ENCODE peak calls at places on chromosomes 3 and 15, in nine cellular contexts. E is stomach, W is H1, K is transverse colon, L is A549, B is body of pancreas, S is ovary, Y is IMR-90, R is tibial nerve. G is an unnamed sample.

GRCh38 chr3:159765025-159765859 is 223.4 kb upstream of the IL12A start:
- DNase-seq in E (peak; percentile 41), W (peak; percentile 67), K (peak; percentile 66), L (peak; percentile 86), B (peak; percentile 26), S (peak; percentile 56), Y (peak; percentile 98), R (no peak), G (peak; percentile 52)

GRCh38 chr3:173019378-173019777 is 121.7 kb downstream of the SPATA16 start:
- DNase-seq in E (no peak), W (no peak), K (no peak), L (no peak), B (no peak), S (no peak), Y (no peak), R (no peak), G (no peak)

GRCh38 chr15:63718590-63719035 is 115.1 kb downstream of the HERC1 start:
- DNase-seq in E (no peak), W (no peak), K (no peak), L (peak; percentile 59), B (no peak), S (no peak), Y (peak; percentile 84), R (no peak), G (no peak)

GRCh38 chr3:69751118-69751517 is 11.9 kb downstream of the MITF start:
- DNase-seq in E (no peak), W (no peak), K (no peak), L (no peak), B (no peak), S (no peak), Y (no peak), R (no peak), G (no peak)

GRCh38 chr15:100115711-100116090 is 226.1 kb downstream of the ADAMTS17 start:
- DNase-seq in E (no peak), W (no peak), K (no peak), L (no peak), B (no peak), S (no peak), Y (peak; percentile 67), R (no peak), G (peak; percentile 84)

GRCh38 chr3:177367783-177368182 is 170.5 kb upstream of the TBL1XR1 start:
- DNase-seq in E (no peak), W (no peak), K (no peak), L (no peak), B (no peak), S (no peak), Y (no peak), R (no peak), G (no peak)

GRCh38 chr15:63348392-63348791 is 33.3 kb downstream of the CA12 start:
- DNase-seq in E (peak; percentile 84), W (no peak), K (peak; percentile 75), L (peak; percentile 41), B (peak; percentile 80), S (peak; percentile 73), Y (peak; percentile 63), R (no peak), G (peak; percentile 96)

GRCh38 chr3:194308635-194309213 is 42.4 kb downstream of the CPN2 start:
- DNase-seq in E (no peak), W (no peak), K (no peak), L (no peak), B (no peak), S (no peak), Y (no peak), R (no peak), G (no peak)

GRCh38 chr15:67547836-67548531 is 5.5 kb downstream of the MAP2K5 start:
- DNase-seq in E (no peak), W (no peak), K (no peak), L (no peak), B (no peak), S (no peak), Y (peak; percentile 73), R (no peak), G (no peak)

GRCh38 chr15:85331666-85332261 is 48.6 kb upstream of the AKAP13 start:
- DNase-seq in E (no peak), W (no peak), K (no peak), L (no peak), B (no peak), S (no peak), Y (no peak), R (no peak), G (no peak)

GRCh38 chr3:60720696-60721228 is 530.5 kb downstream of the FHIT start:
- DNase-seq in E (no peak), W (no peak), K (no peak), L (no peak), B (no peak), S (no peak), Y (no peak), R (no peak), G (no peak)

GRCh38 chr3:172685331-172686214 is 25.3 kb downstream of the NCEH1 start:
- DNase-seq in E (no peak), W (no peak), K (no peak), L (no peak), B (no peak), S (no peak), Y (peak; percentile 50), R (no peak), G (no peak)

GRCh38 chr3:72628065-72628464 is 220.2 kb downstream of the SHQ1 start:
- DNase-seq in E (no peak), W (no peak), K (no peak), L (no peak), B (no peak), S (no peak), Y (no peak), R (no peak), G (peak; percentile 10)

GRCh38 chr15:82963356-82964341 is 11.1 kb upstream of the HOMER2 start:
- DNase-seq in E (no peak), W (no peak), K (no peak), L (no peak), B (no peak), S (no peak), Y (no peak), R (no peak), G (no peak)

DNA sequence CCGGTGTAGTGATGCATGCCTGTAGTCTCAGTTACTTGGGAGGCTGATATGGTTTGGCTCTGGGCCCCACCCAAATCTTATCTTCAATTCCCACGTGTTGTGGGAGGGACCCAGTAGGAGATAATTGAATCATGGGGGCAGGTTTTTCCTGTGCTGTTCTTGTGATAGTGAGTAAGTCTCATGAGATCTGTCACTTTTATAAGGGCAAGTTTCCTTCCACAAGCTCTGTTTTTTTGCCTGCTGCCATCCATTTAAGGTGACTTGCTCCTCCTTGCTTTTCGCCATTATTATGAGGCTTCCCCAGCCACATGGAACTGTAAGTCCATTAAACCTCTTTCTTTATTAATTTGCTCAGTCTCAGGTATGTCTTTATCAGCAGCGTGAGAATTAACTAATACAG is 566.7 kb upstream of the NECTIN3 start:
- DNase-seq in E (no peak), W (no peak), K (no peak), L (no peak), B (no peak), S (no peak), Y (no peak), R (no peak), G (no peak)
- TF ChIP-seq POLR2A in E (no peak), W (no peak), K (no peak), L (no peak), B (no peak), S (no peak), Y (no peak), R (no peak), G (no peak)

DNA sequence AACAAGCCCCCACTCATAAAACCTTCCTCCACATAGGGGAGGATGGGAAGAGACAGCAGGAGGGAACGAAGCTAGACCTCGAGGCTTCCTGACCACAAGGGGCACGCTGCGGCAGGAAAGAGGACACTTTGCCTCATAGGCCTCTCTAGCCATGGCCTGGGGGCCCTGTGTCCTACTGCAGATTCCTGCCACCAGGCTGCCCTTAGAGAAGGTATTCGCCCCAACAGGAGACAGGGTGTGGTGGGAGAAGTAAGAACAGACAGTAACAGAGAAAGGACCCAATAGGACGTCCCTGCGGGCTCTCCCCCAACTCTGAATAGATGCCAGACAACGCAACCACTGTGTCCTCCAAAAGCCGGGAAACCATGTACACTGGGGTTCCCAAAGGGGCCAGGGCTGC is 36.8 kb downstream of the ADCY5 start:
- DNase-seq in E (no peak), W (no peak), K (no peak), L (no peak), B (no peak), S (no peak), Y (no peak), R (no peak), G (no peak)
- H3K4me3 ChIP-seq in E (no peak overlapping the region), W (no peak overlapping the region), K (no peak overlapping the region), L (no peak overlapping the region), B (no peak overlapping the region), S (peak overlapping the region; percentile 23), Y (no peak overlapping the region), R (no peak overlapping the region), G (no peak overlapping the region)

DNA sequence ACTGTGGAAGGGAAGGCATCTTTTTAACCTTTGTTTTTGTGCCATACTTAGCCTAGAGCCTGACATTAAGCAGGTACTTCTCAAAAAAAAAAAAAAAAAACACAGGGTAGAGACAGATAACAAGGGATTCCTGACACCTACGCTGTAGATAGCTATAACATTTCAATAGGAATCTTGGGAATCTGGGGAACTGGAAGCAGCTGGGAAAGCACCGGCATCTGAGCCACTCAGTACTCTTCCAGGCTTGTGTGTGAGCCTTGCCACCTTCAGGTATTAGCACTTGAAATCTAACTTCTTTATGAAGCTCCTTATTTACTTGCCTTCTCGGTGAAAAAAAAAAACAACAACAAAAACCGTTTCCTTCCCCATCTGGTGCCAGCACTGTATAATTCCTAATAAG is 46.8 kb downstream of the PIK3CA start:
- DNase-seq in E (no peak), W (no peak), K (no peak), L (no peak), B (no peak), S (no peak), Y (peak; percentile 10), R (no peak), G (no peak)
- H3K4me1 ChIP-seq in E (peaks cover 60% of the 10 kb centered on the region), W (no peaks in the 10 kb centered on the region), K (peaks cover 25% of the 10 kb centered on the region), L (no peaks in the 10 kb centered on the region), B (peaks cover 6% of the 10 kb centered on the region), S (peaks cover 7% of the 10 kb centered on the region), Y (peaks cover 6% of the 10 kb centered on the region), R (peaks cover 58% of the 10 kb centered on the region), G (peaks cover under 1% of the 10 kb centered on the region)

DNA sequence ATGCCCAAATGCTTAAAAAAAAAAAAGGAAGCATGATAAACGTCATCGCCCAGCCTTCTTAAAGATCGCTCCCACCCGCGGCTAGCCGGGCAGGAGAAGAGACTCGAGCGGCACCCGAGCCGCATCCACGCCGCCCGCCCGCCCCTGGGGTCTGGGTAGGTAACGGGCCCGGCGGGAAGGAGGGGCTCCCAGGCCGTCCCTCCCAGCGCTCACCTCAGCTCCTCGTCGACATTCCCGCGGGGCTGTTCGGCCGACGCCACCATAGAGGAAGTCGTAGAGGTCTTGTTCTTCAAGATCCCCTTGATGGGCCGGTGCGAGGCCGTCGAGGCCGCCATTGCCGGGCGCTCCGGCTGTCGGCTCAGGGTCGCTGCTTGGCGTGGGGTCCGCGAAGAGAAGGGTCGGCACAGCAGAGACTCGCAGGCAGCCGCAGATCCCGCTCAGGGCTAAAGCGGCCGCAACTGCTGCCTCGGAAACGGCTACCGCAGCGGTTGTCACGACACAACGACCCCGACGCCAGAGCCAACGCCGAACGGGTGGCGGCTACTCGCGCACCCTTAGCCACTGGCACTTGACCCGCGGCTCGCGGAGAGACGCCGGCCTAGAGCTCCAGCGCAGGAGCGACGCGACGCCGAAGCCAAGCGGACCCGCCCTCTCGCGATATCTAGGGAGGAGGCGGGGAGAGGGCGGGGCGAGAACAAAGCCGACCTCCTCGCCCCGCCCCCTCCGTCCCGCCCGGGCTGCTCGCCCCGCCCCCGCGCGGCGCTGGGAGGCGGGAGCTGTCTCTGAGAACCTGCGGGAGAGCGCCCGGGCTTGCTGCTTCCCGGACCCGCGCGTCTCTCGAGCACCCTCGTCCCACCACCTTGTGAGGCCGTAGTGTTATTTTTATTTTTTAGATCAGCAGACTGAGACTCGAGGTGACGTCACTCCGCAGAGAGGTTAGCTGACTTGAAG is at the start of gene PPP1R2:
- DNase-seq in E (peak; percentile 94), W (peak; percentile 92), K (peak; percentile 95), L (peak; percentile 88), B (peak; percentile 95), S (peak; percentile 96), Y (peak; percentile 86), R (peak; percentile 88), G (peak; percentile 91)
- TF ChIP-seq POLR2A in E (no peak), W (peak; percentile 89), K (peak; percentile 97), L (peak; percentile 93), B (peak; percentile 95), S (peak; percentile 92), Y (peak; percentile 96), R (peak; percentile 73), G (peak; percentile 97)

G was measured in thyroid gland.